ENCODE peak calls at places on chromosome 22, in ten cellular contexts. P, T, S, C, J, D, L, W, Y and Z are unnamed samples.

GRCh38 chr22:45502215-45503070 is at the start of gene FBLN1:
- DNase-seq in P (no peak), T (no peak), S (peak; percentile 35), C (no peak), J (peak; percentile 50), D (no peak), L (peak; percentile 57), W (peak; percentile 91), Y (peak; percentile 85), Z (no peak)

GRCh38 chr22:36585841-36586240 is 56.9 kb upstream of the EIF3D start:
- DNase-seq in P (no peak), T (no peak), S (no peak), C (no peak), J (no peak), D (no peak), L (no peak), W (peak; percentile 67), Y (peak; percentile 51), Z (no peak)

GRCh38 chr22:38923463-38924196 is 33.8 kb upstream of the APOBEC3A start:
- DNase-seq in P (peak; percentile 69), T (no peak), S (peak; percentile 92), C (peak; percentile 90), J (peak; percentile 86), D (peak; percentile 92), L (peak; percentile 78), W (peak; percentile 69), Y (peak; percentile 62), Z (no peak)

GRCh38 chr22:27105142-27106025 is 448.0 kb downstream of the MIAT start:
- DNase-seq in P (peak; percentile 92), T (no peak), S (peak; percentile 98), C (peak; percentile 87), J (no peak), D (peak; percentile 96), L (peak; percentile 64), W (no peak), Y (no peak), Z (no peak)

GRCh38 chr22:36430863-36431262 is 43.1 kb upstream of the MYH9 start:
- DNase-seq in P (no peak), T (no peak), S (peak; percentile 61), C (no peak), J (no peak), D (no peak), L (no peak), W (no peak), Y (no peak), Z (no peak)

GRCh38 chr22:39234867-39235687 is 9.7 kb downstream of the PDGFB start:
- DNase-seq in P (no peak), T (no peak), S (no peak), C (no peak), J (no peak), D (no peak), L (peak; percentile 82), W (no peak), Y (no peak), Z (no peak)

GRCh38 chr22:21755855-21756284 is 20.3 kb upstream of the YPEL1 start:
- DNase-seq in P (peak; percentile 64), T (peak; percentile 57), S (peak; percentile 85), C (no peak), J (no peak), D (peak; percentile 81), L (no peak), W (no peak), Y (no peak), Z (peak; percentile 55)

GRCh38 chr22:43228330-43228729 is 41.4 kb upstream of the TTLL12 start:
- DNase-seq in P (peak; percentile 35), T (no peak), S (no peak), C (peak; percentile 77), J (peak; percentile 35), D (peak; percentile 16), L (no peak), W (peak; percentile 94), Y (peak; percentile 88), Z (peak; percentile 31)

GRCh38 chr22:42701694-42702093 is 19.0 kb downstream of the A4GALT start:
- DNase-seq in P (no peak), T (no peak), S (no peak), C (no peak), J (no peak), D (no peak), L (no peak), W (no peak), Y (no peak), Z (no peak)

GRCh38 chr22:38137876-38138687 is 27.6 kb upstream of the BAIAP2L2 start:
- DNase-seq in P (no peak), T (no peak), S (no peak), C (no peak), J (no peak), D (no peak), L (no peak), W (no peak), Y (no peak), Z (no peak)

GRCh38 chr22:27378994-27379393 is 422.6 kb downstream of the MN1 start:
- DNase-seq in P (no peak), T (no peak), S (no peak), C (no peak), J (no peak), D (no peak), L (no peak), W (no peak), Y (no peak), Z (no peak)

GRCh38 chr22:43600265-43600664 is 188.5 kb downstream of the MPPED1 start:
- DNase-seq in P (no peak), T (no peak), S (no peak), C (no peak), J (no peak), D (no peak), L (no peak), W (peak; percentile 68), Y (peak; percentile 22), Z (no peak)

GRCh38 chr22:29458551-29458950 is 20.2 kb downstream of the RFPL1 start:
- DNase-seq in P (no peak), T (no peak), S (no peak), C (no peak), J (no peak), D (no peak), L (no peak), W (no peak), Y (no peak), Z (no peak)
- TF ChIP-seq CTCF in P (no peak), T (no peak), S (no peak), C (no peak), J (no peak), D (no peak), L (no peak), W (no peak), Y (no peak), Z (no peak)

GRCh38 chr22:48235744-48236143 is 1473.3 kb downstream of the TBC1D22A start:
- DNase-seq in P (no peak), T (no peak), S (no peak), C (peak; percentile 7), J (no peak), D (no peak), L (no peak), W (no peak), Y (no peak), Z (no peak)

GRCh38 chr22:48236261-48236660 is 1473.8 kb downstream of the TBC1D22A start:
- DNase-seq in P (no peak), T (no peak), S (no peak), C (peak; percentile 8), J (no peak), D (no peak), L (no peak), W (no peak), Y (no peak), Z (no peak)

GRCh38 chr22:48233586-48233985 is 1471.1 kb downstream of the TBC1D22A start:
- DNase-seq in P (no peak), T (no peak), S (no peak), C (no peak), J (no peak), D (no peak), L (no peak), W (no peak), Y (no peak), Z (no peak)

GRCh38 chr22:48237466-48237865 is 1475.0 kb downstream of the TBC1D22A start:
- DNase-seq in P (no peak), T (no peak), S (no peak), C (peak; percentile 10), J (no peak), D (no peak), L (no peak), W (no peak), Y (no peak), Z (no peak)

DNA sequence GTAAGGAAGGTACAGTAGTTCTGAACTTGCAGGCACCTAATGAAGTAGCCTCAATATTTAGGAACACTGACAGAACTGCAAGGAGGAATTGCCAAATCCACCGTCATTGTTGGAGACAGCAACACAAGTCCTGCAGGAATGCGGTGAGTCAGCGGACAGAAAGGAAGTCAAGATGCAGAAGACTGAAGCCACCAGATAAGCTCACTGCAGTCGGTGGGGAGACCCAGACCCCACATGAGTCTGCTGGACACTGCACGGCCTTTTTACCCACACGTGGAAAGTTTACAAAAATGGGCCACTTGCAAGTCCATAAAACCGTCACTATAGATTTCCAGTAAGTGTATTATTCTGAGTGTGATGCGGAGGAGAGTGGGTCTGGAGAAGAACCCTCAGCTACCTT is 1471.6 kb downstream of the TBC1D22A start:
- DNase-seq in P (no peak), T (no peak), S (no peak), C (peak; percentile 1), J (no peak), D (no peak), L (no peak), W (peak; percentile 45), Y (no peak), Z (no peak)
- H3K4me3 ChIP-seq in P (no peak overlapping the region), T (no peak overlapping the region), S (no peak overlapping the region), C (no peak overlapping the region), J (no peak overlapping the region), D (no peak overlapping the region), L (no peak overlapping the region), W (peak overlapping the region; percentile 65), Y (no peak overlapping the region), Z (no peak overlapping the region)

DNA sequence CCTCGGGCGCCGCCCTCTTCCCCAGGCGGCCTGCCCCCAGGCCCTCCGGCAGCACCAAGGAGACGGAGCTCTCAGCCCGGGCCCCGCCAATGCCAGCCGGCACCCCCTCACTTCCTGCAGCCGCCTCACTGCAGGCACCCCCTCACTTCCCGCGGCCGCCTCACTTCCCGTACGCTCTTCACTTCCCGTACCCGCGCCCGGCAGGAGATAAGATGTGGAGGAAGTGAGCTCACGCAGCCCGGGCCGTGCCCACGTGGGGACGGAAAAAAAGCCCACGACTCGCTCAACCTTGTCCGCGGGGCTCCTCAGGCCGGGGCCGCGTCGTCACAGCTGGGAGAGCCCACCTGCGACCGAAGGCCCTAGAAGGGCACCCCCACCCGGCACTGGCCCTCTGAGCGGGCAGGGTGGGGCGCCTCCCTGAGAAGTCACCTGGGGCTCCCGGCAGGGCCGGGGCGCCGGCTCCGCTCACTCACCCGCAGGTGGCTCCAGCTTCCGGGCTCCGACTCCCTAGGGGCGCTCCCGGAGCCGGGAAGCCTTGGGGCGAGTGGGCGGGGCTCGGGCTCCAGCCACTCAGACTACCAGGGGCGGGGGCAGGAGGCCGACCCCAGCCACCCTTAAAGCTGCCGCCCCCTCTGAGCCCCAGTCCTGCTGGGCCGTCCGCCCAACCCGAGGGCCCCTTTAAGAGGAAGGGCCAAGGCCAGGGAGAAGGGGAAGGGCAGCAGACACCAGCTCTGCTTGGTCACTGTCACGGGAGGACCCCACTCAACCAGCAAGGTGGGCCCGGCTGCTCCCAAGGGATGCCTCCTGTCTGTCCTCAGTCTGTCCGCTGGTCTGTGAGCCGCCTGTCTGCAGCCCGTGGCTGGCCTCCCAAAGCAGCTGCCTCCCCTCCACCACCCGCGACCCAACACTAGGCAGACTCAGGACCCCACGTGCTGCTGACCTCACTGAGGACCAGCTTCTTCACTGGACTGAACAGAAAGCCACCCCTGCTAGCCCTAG is 31.4 kb downstream of the PISD start:
- DNase-seq in P (peak; percentile 85), T (no peak), S (peak; percentile 79), C (peak; percentile 94), J (peak; percentile 61), D (peak; percentile 64), L (peak; percentile 88), W (peak; percentile 94), Y (peak; percentile 95), Z (peak; percentile 90)
- TF ChIP-seq CTCF in P (no peak), T (peak; percentile 17), S (no peak), C (no peak), J (no peak), D (no peak), L (no peak), W (peak; percentile 16), Y (no peak), Z (no peak)

GRCh38 chr22:46690146-46690545 is 47.9 kb downstream of the CERK start:
- DNase-seq in P (no peak), T (no peak), S (no peak), C (no peak), J (no peak), D (no peak), L (no peak), W (no peak), Y (no peak), Z (no peak)
- H3K4me3 ChIP-seq in P (no peak overlapping the region), T (no peak overlapping the region), S (no peak overlapping the region), C (no peak overlapping the region), J (no peak overlapping the region), D (no peak overlapping the region), L (no peak overlapping the region), W (no peak overlapping the region), Y (no peak overlapping the region), Z (no peak overlapping the region)